ENCODE peak calls at places on chromosomes 11 and 22, in five cellular contexts. H is A549, D is KG1, W is adrenal gland, E is GDM1. M is an unnamed sample.

GRCh38 chr11:120335928-120336640 is at the start of gene ARHGEF12:
- DNase-seq in D (peak), W (peak), H (peak), E (peak), M (peak)

GRCh38 chr22:39960791-39961746 is 872 bp downstream of the TMA7B start:
- DNase-seq in D (peak), W (no peak), H (no peak), E (peak), M (no peak)

GRCh38 chr11:42319926-42320325 is 860.5 kb upstream of the LRRC4C start:
- DNase-seq in H (no peak), E (no peak), D (no peak), W (no peak), M (no peak)

GRCh38 chr22:48382197-48382596 is 1445.5 kb downstream of the BRD1 start:
- DNase-seq in H (no peak), W (no peak), E (no peak), D (no peak), M (no peak)

GRCh38 chr11:86876716-86877234 is 76.4 kb downstream of the PRSS23 start:
- DNase-seq in W (no peak), E (no peak), H (no peak), D (no peak), M (no peak)

GRCh38 chr22:40499187-40499753 is 128.9 kb downstream of the SGSM3 start:
- DNase-seq in W (peak), E (no peak), D (no peak), H (peak), M (no peak)

GRCh38 chr11:103222801-103223200 is 113.6 kb downstream of the DYNC2H1 start:
- DNase-seq in H (no peak), D (no peak), W (no peak), E (no peak), M (no peak)

GRCh38 chr11:118618991-118619375 is 11.6 kb downstream of the PHLDB1 start:
- DNase-seq in W (no peak), H (no peak), D (no peak), E (no peak), M (no peak)

GRCh38 chr11:6855971-6856542 is 6.8 kb upstream of the OR10A2 start:
- DNase-seq in E (no peak), D (no peak), H (peak), W (no peak), M (no peak)

GRCh38 chr11:33476945-33477584 is 219.9 kb downstream of the HIPK3 start:
- DNase-seq in W (peak), H (no peak), E (no peak), D (no peak), M (no peak)

GRCh38 chr11:93844568-93844967 is 5.8 kb downstream of the VSTM5 start:
- DNase-seq in D (no peak), W (no peak), E (no peak), H (no peak), M (no peak)

GRCh38 chr11:2269601-2270321 is 627 bp downstream of the ASCL2 start:
- DNase-seq in W (no peak), E (no peak), D (no peak), H (peak), M (peak)

GRCh38 chr11:35267504-35267903 is 128.5 kb downstream of the CD44 start:
- DNase-seq in W (no peak), D (no peak), E (no peak), H (no peak), M (no peak)

GRCh38 chr11:118625976-118626375 is 18.6 kb downstream of the PHLDB1 start:
- DNase-seq in H (no peak), W (no peak), D (no peak), E (no peak), M (peak)

GRCh38 chr11:13781153-13781552 is 112.7 kb downstream of the FAR1 start:
- DNase-seq in H (peak), W (no peak), E (no peak), D (no peak), M (no peak)

GRCh38 chr11:86442827-86443226 is 68.1 kb downstream of the CCDC81 start:
- DNase-seq in D (no peak), H (no peak), E (no peak), W (no peak), M (no peak)

GRCh38 chr22:38056969-38057841 is at the start of gene PICK1:
- DNase-seq in W (peak), H (peak), E (peak), D (peak), M (peak)

GRCh38 chr11:126465573-126466287 is 110.2 kb downstream of the ST3GAL4 start:
- DNase-seq in E (no peak), W (no peak), H (no peak), D (no peak), M (no peak)

GRCh38 chr11:34439521-34440258 is 956 bp downstream of the CAT start:
- DNase-seq in D (no peak), E (no peak), H (no peak), W (no peak), M (no peak)

GRCh38 chr11:129740877-129741276 is 74.8 kb upstream of the TMEM45B start:
- DNase-seq in E (no peak), H (no peak), W (no peak), D (no peak), M (no peak)

GRCh38 chr11:3882671-3883070 is 27.2 kb downstream of the STIM1 start:
- DNase-seq in H (no peak), W (no peak), E (no peak), D (no peak), M (no peak)

GRCh38 chr11:17734986-17735822 is 623 bp downstream of the KCNC1 start:
- DNase-seq in W (peak), H (peak), D (no peak), E (no peak), M (peak)

GRCh38 chr22:41094036-41094435 is 1.6 kb downstream of the EP300 start:
- DNase-seq in H (peak), E (no peak), W (no peak), D (peak), M (peak)

GRCh38 chr22:35542157-35542971 is 1.7 kb downstream of the RASD2 start:
- DNase-seq in H (no peak), W (no peak), D (no peak), E (no peak), M (no peak)

GRCh38 chr11:46413755-46414465 is 22.3 kb upstream of the CHRM4 start:
- DNase-seq in D (no peak), H (peak), W (no peak), E (no peak), M (peak)

GRCh38 chr11:117199061-117199915 is at the start of gene TAGLN:
- DNase-seq in W (peak), D (no peak), E (no peak), H (peak), M (no peak)

GRCh38 chr11:69810289-69811118 is 8.7 kb downstream of the FGF3 start:
- DNase-seq in E (no peak), W (no peak), D (no peak), H (no peak), M (no peak)

GRCh38 chr11:34680206-34680605 is 59.3 kb downstream of the EHF start:
- DNase-seq in E (no peak), D (no peak), H (peak), W (no peak), M (no peak)

GRCh38 chr11:134240592-134240991 is 12.6 kb downstream of the THYN1 start:
- DNase-seq in H (no peak), D (no peak), W (no peak), E (no peak), M (no peak)

GRCh38 chr22:22076361-22076760 is 93.8 kb upstream of the TOP3B start:
- DNase-seq in W (no peak), E (no peak), D (no peak), H (no peak), M (no peak)

GRCh38 chr11:3195251-3196160 is 23.1 kb downstream of the MRGPRG start:
- DNase-seq in D (no peak), W (no peak), E (no peak), H (no peak), M (no peak)

GRCh38 chr11:1371377-1371776 is 18.4 kb upstream of the BRSK2 start:
- DNase-seq in W (no peak), D (no peak), H (no peak), E (no peak), M (no peak)

GRCh38 chr11:6404341-6405038 is 14.2 kb downstream of the SMPD1 start:
- DNase-seq in E (no peak), W (no peak), H (no peak), D (no peak), M (peak)

GRCh38 chr11:62394825-62395538 is 23.9 kb upstream of the SCGB1A1 start:
- DNase-seq in H (peak), E (peak), W (peak), D (peak), M (peak)

GRCh38 chr11:71120346-71120963 is 131.9 kb downstream of the SHANK2 start:
- DNase-seq in H (peak), D (no peak), W (no peak), E (no peak), M (peak)

GRCh38 chr11:105790841-105791240 is 181.0 kb downstream of the GRIA4 start:
- DNase-seq in H (no peak), W (no peak), D (no peak), E (no peak), M (peak)

GRCh38 chr11:83724704-83725114 is 438.5 kb upstream of the CCDC90B start:
- DNase-seq in D (no peak), E (no peak), H (peak), W (peak), M (peak)

GRCh38 chr11:120547301-120547700 is 35.8 kb downstream of the GRIK4 start:
- DNase-seq in E (no peak), W (peak), H (no peak), D (no peak), M (no peak)

GRCh38 chr22:24510694-24511625 is 15.8 kb downstream of the UPB1 start:
- DNase-seq in W (peak), D (peak), H (no peak), E (no peak), M (no peak)

M was measured in NCI-H2227 treated with DMSO at 0.1 percent for 48 hours.